ENCODE peak calls at places on chromosomes 4 and X, in five cellular contexts. A is colonic mucosa, B is GM23248, D is BE2C, M is adrenal gland. E is an unnamed sample.

GRCh38 chr4:75327804-75328512 is 186.2 kb downstream of the RCHY1 start:
- DNase-seq in B (no peak), A (no peak), D (no peak), M (peak; percentile 37), E (no peak)

GRCh38 chr4:41025824-41026223 is 188.5 kb downstream of the APBB2 start:
- DNase-seq in B (no peak), A (no peak), D (no peak), M (no peak), E (no peak)

GRCh38 chr4:37304612-37305011 is 60.1 kb downstream of the NWD2 start:
- DNase-seq in A (no peak), M (no peak), B (no peak), D (no peak), E (no peak)

GRCh38 chr4:148270600-148270999 is 171.6 kb downstream of the NR3C2 start:
- DNase-seq in D (no peak), B (no peak), M (no peak), A (no peak), E (no peak)

GRCh38 chr4:1792832-1793495 is at the start of gene FGFR3:
- DNase-seq in B (peak; percentile 64), D (peak; percentile 72), A (peak; percentile 60), M (no peak), E (peak; percentile 13)

GRCh38 chr4:32135642-32136041 is 1415.5 kb downstream of the PCDH7 start:
- DNase-seq in A (no peak), B (no peak), D (no peak), M (no peak), E (no peak)

GRCh38 chr4:48780867-48781219 is 764 bp upstream of the FRYL start:
- DNase-seq in D (peak; percentile 28), M (peak; percentile 71), B (peak; percentile 70), A (peak; percentile 71), E (no peak)

GRCh38 chr4:16001484-16001858 is 38.5 kb upstream of the FGFBP2 start:
- DNase-seq in D (peak; percentile 70), A (peak; percentile 49), M (peak; percentile 72), B (peak; percentile 76), E (peak; percentile 39)

GRCh38 chr4:5366421-5366820 is 315.1 kb downstream of the STK32B start:
- DNase-seq in M (no peak), D (no peak), A (no peak), B (peak; percentile 81), E (peak; percentile 41)

GRCh38 chr4:173934933-173935620 is 348.4 kb downstream of the FBXO8 start:
- DNase-seq in D (peak; percentile 74), B (no peak), M (no peak), A (no peak), E (no peak)

GRCh38 chr4:153113061-153113837 is 91.0 kb upstream of the TRIM2 start:
- DNase-seq in A (no peak), D (no peak), B (peak; percentile 59), M (no peak), E (peak; percentile 34)

GRCh38 chr4:54165011-54165410 is 64.1 kb upstream of the PDGFRA start:
- DNase-seq in D (no peak), B (no peak), A (no peak), M (no peak), E (peak; percentile 52)

GRCh38 chr4:123741906-123742305 is 345.3 kb downstream of the SPRY1 start:
- DNase-seq in M (no peak), A (no peak), D (no peak), B (no peak), E (no peak)

GRCh38 chr4:561456-561855 is 14.6 kb downstream of the TMEM271 start:
- DNase-seq in M (no peak), A (no peak), D (no peak), B (no peak), E (no peak)
- H3K9me3 ChIP-seq in M (no peaks in the 10 kb centered on the region), A (no peaks in the 10 kb centered on the region), D (no peaks in the 10 kb centered on the region), B (no peaks in the 10 kb centered on the region), E (no peaks in the 10 kb centered on the region)

DNA sequence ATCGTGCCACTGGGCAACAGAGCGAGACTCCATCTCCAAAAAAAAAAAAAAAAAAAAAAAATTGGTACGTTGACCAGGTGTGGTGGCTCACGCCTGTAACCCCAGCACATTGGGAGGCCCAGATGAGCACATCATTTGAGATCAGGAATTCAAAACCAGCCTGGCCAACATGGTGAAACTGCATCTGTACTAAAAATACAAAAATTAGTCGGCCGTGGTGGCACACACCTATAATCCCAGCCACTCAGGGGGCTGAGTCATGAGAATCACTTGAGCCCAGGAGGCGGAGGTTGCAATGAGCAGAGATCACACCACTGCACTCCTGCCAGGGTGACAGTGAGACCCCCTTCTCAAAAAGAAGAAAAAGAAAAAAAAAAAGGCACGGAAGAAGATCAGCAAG is 24.5 kb downstream of the RBMX start:
- DNase-seq in A (no peak), B (no peak), D (no peak), M (no peak), E (no peak)
- H3K27me3 ChIP-seq in A (no peaks in the 10 kb centered on the region), B (no peaks in the 10 kb centered on the region), D (no peaks in the 10 kb centered on the region), M (no peaks in the 10 kb centered on the region), E (no peaks in the 10 kb centered on the region)

GRCh38 chr4:169062861-169063197 is 52.8 kb upstream of the CBR4 start:
- DNase-seq in A (no peak), B (peak; percentile 38), D (no peak), M (peak; percentile 28), E (no peak)
- H3K4me3 ChIP-seq in A (no peak overlapping the region), B (peak overlapping the region; percentile 34), D (no peak overlapping the region), M (peak overlapping the region; percentile 27), E (no peak overlapping the region)

DNA sequence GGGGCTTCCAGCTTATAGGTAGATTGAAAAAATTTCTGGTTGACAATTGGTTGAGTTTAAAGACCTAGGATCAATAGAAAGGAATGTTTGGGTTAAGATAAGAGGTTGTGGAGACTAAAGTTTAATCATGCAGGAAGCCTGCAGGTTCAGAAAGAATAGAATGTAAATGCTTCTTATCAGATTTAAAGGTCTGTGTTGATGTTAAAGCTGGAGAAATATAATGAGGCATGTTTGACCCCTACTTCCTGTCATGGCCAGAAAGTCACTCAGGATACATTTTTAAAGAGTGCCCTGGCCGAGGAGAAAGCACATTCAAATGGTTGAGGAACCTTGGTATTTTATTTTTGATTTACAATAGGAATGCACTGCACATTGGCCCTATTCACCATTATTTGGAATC is 3.9 kb upstream of the RRAGB start:
- DNase-seq in A (no peak), B (no peak), M (no peak), D (no peak), E (no peak)
- H3K9me3 ChIP-seq in A (no peaks in the 10 kb centered on the region), B (no peaks in the 10 kb centered on the region), M (no peaks in the 10 kb centered on the region), D (no peaks in the 10 kb centered on the region), E (no peaks in the 10 kb centered on the region)

GRCh38 chrX:152900937-152901445 is 3.1 kb downstream of the ZNF185 start:
- DNase-seq in M (no peak), D (no peak), B (peak; percentile 33), A (no peak), E (no peak)

GRCh38 chrX:152904151-152905080 is 6.5 kb downstream of the ZNF185 start:
- DNase-seq in M (peak; percentile 75), A (peak; percentile 46), B (peak; percentile 81), D (peak; percentile 63), E (peak; percentile 68)

GRCh38 chrX:152901816-152902501 is 4.1 kb downstream of the ZNF185 start:
- DNase-seq in B (no peak), D (no peak), A (no peak), M (no peak), E (peak; percentile 75)

GRCh38 chrX:152903589-152903988 is 5.7 kb downstream of the ZNF185 start:
- DNase-seq in A (no peak), D (no peak), M (no peak), B (no peak), E (no peak)

DNA sequence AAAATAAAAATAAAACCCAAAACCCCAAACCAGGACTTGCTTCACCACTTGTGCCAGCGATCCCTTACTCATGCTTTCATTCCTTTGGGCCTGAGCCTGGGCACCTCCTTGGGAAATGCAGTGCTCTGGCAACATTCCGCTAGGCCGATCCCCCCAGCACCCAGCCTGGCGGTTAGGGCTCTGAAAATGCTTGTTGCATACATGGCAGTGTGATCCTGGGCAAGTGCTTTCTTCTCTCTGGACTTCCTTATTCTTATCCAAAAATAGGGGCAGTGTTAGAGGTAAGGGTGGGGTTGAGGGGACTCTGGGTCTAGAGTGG is 4.6 kb downstream of the ZNF185 start:
- DNase-seq in M (no peak), A (no peak), B (no peak), D (no peak), E (peak; percentile 51)
- H3K27me3 ChIP-seq in M (no peaks in the 10 kb centered on the region), A (no peaks in the 10 kb centered on the region), B (no peaks in the 10 kb centered on the region), D (no peaks in the 10 kb centered on the region), E (no peaks in the 10 kb centered on the region)